ENCODE peak calls at places on chromosomes 7 and 10, in five cellular contexts. One of them, this sample, is unnamed. For H3K79me2 and H3K4me1, the result is how much of the 10 kb centered on the place peaks cover.

GRCh38 chr7:25399000-25399750 is 170.9 kb upstream of the NPVF start:
- DNase-seq in PC-9: no peak
- DNase-seq in GM23248: no peak
- DNase-seq in mesendoderm: no peak
- DNase-seq in hepatocyte: no peak
- DNase-seq in this sample: no peak

GRCh38 chr7:57403601-57404342 is 46.2 kb upstream of the ZNF716 start:
- DNase-seq in PC-9: no peak
- DNase-seq in GM23248: no peak
- DNase-seq in mesendoderm: no peak
- DNase-seq in hepatocyte: no peak
- DNase-seq in this sample: no peak

GRCh38 chr10:110946496-110946895 is 27.1 kb downstream of the SHOC2 start:
- DNase-seq in PC-9: no peak
- DNase-seq in GM23248: no peak
- DNase-seq in mesendoderm: peak
- DNase-seq in hepatocyte: no peak
- DNase-seq in this sample: no peak

GRCh38 chr7:114889646-114890285 is 32.1 kb upstream of the MDFIC start:
- DNase-seq in PC-9: peak
- DNase-seq in GM23248: peak
- DNase-seq in mesendoderm: peak
- DNase-seq in hepatocyte: peak
- DNase-seq in this sample: peak

GRCh38 chr7:110774066-110774465 is 316.9 kb upstream of the LRRN3 start:
- DNase-seq in PC-9: no peak
- DNase-seq in GM23248: no peak
- DNase-seq in mesendoderm: no peak
- DNase-seq in hepatocyte: peak
- DNase-seq in this sample: no peak

GRCh38 chr10:103716206-103717160 is 138.9 kb downstream of the SH3PXD2A start:
- DNase-seq in PC-9: peak
- DNase-seq in GM23248: no peak
- DNase-seq in mesendoderm: peak
- DNase-seq in hepatocyte: no peak
- DNase-seq in this sample: no peak

GRCh38 chr10:6044060-6044459 is 18.1 kb downstream of the IL2RA start:
- DNase-seq in PC-9: no peak
- DNase-seq in GM23248: no peak
- DNase-seq in mesendoderm: no peak
- DNase-seq in hepatocyte: no peak
- DNase-seq in this sample: no peak

GRCh38 chr7:2941201-2941859 is 97.2 kb upstream of the GNA12 start:
- DNase-seq in PC-9: no peak
- DNase-seq in GM23248: no peak
- DNase-seq in mesendoderm: no peak
- DNase-seq in hepatocyte: no peak
- DNase-seq in this sample: no peak

GRCh38 chr7:135980665-135981180 is 3.6 kb upstream of the MTPN start:
- DNase-seq in PC-9: peak
- DNase-seq in GM23248: peak
- DNase-seq in mesendoderm: no peak
- DNase-seq in hepatocyte: no peak
- DNase-seq in this sample: peak

GRCh38 chr7:120973849-120974248 is 14.7 kb upstream of the CPED1 start:
- DNase-seq in PC-9: no peak
- DNase-seq in GM23248: no peak
- DNase-seq in mesendoderm: no peak
- DNase-seq in hepatocyte: no peak
- DNase-seq in this sample: no peak

GRCh38 chr10:91519899-91520514 is 109.9 kb downstream of the HECTD2 start:
- DNase-seq in PC-9: no peak
- DNase-seq in GM23248: no peak
- DNase-seq in mesendoderm: no peak
- DNase-seq in hepatocyte: no peak
- DNase-seq in this sample: no peak

GRCh38 chr10:100847440-100847839 is 65.3 kb upstream of the SLF2 start:
- DNase-seq in PC-9: no peak
- DNase-seq in GM23248: peak
- DNase-seq in mesendoderm: no peak
- DNase-seq in hepatocyte: no peak
- DNase-seq in this sample: no peak

GRCh38 chr10:61244261-61244775 is 208.9 kb downstream of the TMEM26 start:
- DNase-seq in PC-9: no peak
- DNase-seq in GM23248: no peak
- DNase-seq in mesendoderm: no peak
- DNase-seq in hepatocyte: no peak
- DNase-seq in this sample: no peak

GRCh38 chr10:128274938-128275337 is 148.7 kb upstream of the MKI67 start:
- DNase-seq in PC-9: no peak
- DNase-seq in GM23248: peak
- DNase-seq in mesendoderm: no peak
- DNase-seq in hepatocyte: peak
- DNase-seq in this sample: no peak

GRCh38 chr10:29681700-29682444 is 47.1 kb upstream of the SVIL start:
- DNase-seq in PC-9: no peak
- DNase-seq in GM23248: no peak
- DNase-seq in mesendoderm: no peak
- DNase-seq in hepatocyte: no peak
- DNase-seq in this sample: no peak

GRCh38 chr7:156927571-156928405 is 21.7 kb upstream of the NOM1 start:
- DNase-seq in PC-9: no peak
- DNase-seq in GM23248: no peak
- DNase-seq in mesendoderm: no peak
- DNase-seq in hepatocyte: no peak
- DNase-seq in this sample: peak

GRCh38 chr7:16494955-16495719 is 29.6 kb upstream of the SOSTDC1 start:
- DNase-seq in PC-9: no peak
- DNase-seq in GM23248: no peak
- DNase-seq in mesendoderm: no peak
- DNase-seq in hepatocyte: no peak
- DNase-seq in this sample: no peak

GRCh38 chr7:100486753-100487446 is 3.2 kb downstream of the NYAP1 start:
- DNase-seq in PC-9: no peak
- DNase-seq in GM23248: peak
- DNase-seq in mesendoderm: peak
- DNase-seq in hepatocyte: peak
- DNase-seq in this sample: no peak

GRCh38 chr7:157073335-157073734 is 62.9 kb upstream of the MNX1 start:
- DNase-seq in PC-9: no peak
- DNase-seq in GM23248: no peak
- DNase-seq in mesendoderm: no peak
- DNase-seq in hepatocyte: no peak
- DNase-seq in this sample: no peak

GRCh38 chr10:120841522-120842189 is 9.5 kb upstream of the WDR11 start:
- DNase-seq in PC-9: peak
- DNase-seq in GM23248: no peak
- DNase-seq in mesendoderm: no peak
- DNase-seq in hepatocyte: peak
- DNase-seq in this sample: peak

GRCh38 chr10:37563107-37563714 is 294.2 kb downstream of the ZNF248 start:
- DNase-seq in PC-9: no peak
- DNase-seq in GM23248: no peak
- DNase-seq in mesendoderm: no peak
- DNase-seq in hepatocyte: no peak
- DNase-seq in this sample: no peak

GRCh38 chr10:75399461-75400162 is 2.0 kb downstream of the ZNF503 start:
- DNase-seq in PC-9: peak
- DNase-seq in GM23248: peak
- DNase-seq in mesendoderm: peak
- DNase-seq in hepatocyte: peak
- DNase-seq in this sample: peak

GRCh38 chr10:118522791-118523498 is 72.5 kb downstream of the PRLHR start:
- DNase-seq in PC-9: peak
- DNase-seq in GM23248: peak
- DNase-seq in mesendoderm: peak
- DNase-seq in hepatocyte: no peak
- DNase-seq in this sample: no peak

GRCh38 chr10:86197166-86197790 is 169.3 kb downstream of the GRID1 start:
- DNase-seq in PC-9: no peak
- DNase-seq in GM23248: no peak
- DNase-seq in mesendoderm: no peak
- DNase-seq in hepatocyte: no peak
- DNase-seq in this sample: no peak

GRCh38 chr10:89207801-89208551 is 859 bp upstream of the CH25H start:
- DNase-seq in PC-9: peak
- DNase-seq in GM23248: peak
- DNase-seq in mesendoderm: peak
- DNase-seq in hepatocyte: peak
- DNase-seq in this sample: no peak

GRCh38 chr10:102455893-102456471 is 4.6 kb upstream of the C10orf95 start:
- DNase-seq in PC-9: no peak
- DNase-seq in GM23248: peak
- DNase-seq in mesendoderm: peak
- DNase-seq in hepatocyte: peak
- DNase-seq in this sample: no peak

GRCh38 chr10:130843051-130843653 is 468.4 kb downstream of the TCERG1L start:
- DNase-seq in PC-9: no peak
- DNase-seq in GM23248: no peak
- DNase-seq in mesendoderm: no peak
- DNase-seq in hepatocyte: no peak
- DNase-seq in this sample: no peak

GRCh38 chr10:14592566-14592965 is 182.1 kb downstream of the FAM107B start:
- DNase-seq in PC-9: no peak
- DNase-seq in GM23248: no peak
- DNase-seq in mesendoderm: no peak
- DNase-seq in hepatocyte: no peak
- DNase-seq in this sample: no peak

GRCh38 chr7:100604078-100604975 is 2.2 kb downstream of the PCOLCE start:
- DNase-seq in PC-9: peak
- DNase-seq in GM23248: peak
- DNase-seq in mesendoderm: peak
- DNase-seq in hepatocyte: peak
- DNase-seq in this sample: peak

GRCh38 chr10:63466168-63466935 is 575 bp upstream of the JMJD1C start:
- DNase-seq in PC-9: no peak
- DNase-seq in GM23248: peak
- DNase-seq in mesendoderm: peak
- DNase-seq in hepatocyte: peak
- DNase-seq in this sample: peak

GRCh38 chr7:111578754-111579153 is 16.5 kb upstream of the IMMP2L start:
- DNase-seq in PC-9: no peak
- DNase-seq in GM23248: no peak
- DNase-seq in mesendoderm: no peak
- DNase-seq in hepatocyte: no peak
- DNase-seq in this sample: no peak

GRCh38 chr10:17961551-17962422 is 10.1 kb downstream of the SLC39A12 start:
- DNase-seq in PC-9: peak
- DNase-seq in GM23248: peak
- DNase-seq in mesendoderm: no peak
- DNase-seq in hepatocyte: no peak
- DNase-seq in this sample: no peak

GRCh38 chr7:44460325-44460724 is 30.1 kb downstream of the NUDCD3 start:
- DNase-seq in PC-9: no peak
- DNase-seq in GM23248: no peak
- DNase-seq in mesendoderm: no peak
- DNase-seq in hepatocyte: no peak
- DNase-seq in this sample: no peak

GRCh38 chr10:48494073-48494472 is 110.8 kb downstream of the ARHGAP22 start:
- DNase-seq in PC-9: peak
- DNase-seq in GM23248: no peak
- DNase-seq in mesendoderm: peak
- DNase-seq in hepatocyte: no peak
- DNase-seq in this sample: no peak

GRCh38 chr10:79982861-79983260 is 34.0 kb upstream of the SFTPD start:
- DNase-seq in PC-9: no peak
- DNase-seq in GM23248: no peak
- DNase-seq in mesendoderm: no peak
- DNase-seq in hepatocyte: no peak
- DNase-seq in this sample: no peak

DNA sequence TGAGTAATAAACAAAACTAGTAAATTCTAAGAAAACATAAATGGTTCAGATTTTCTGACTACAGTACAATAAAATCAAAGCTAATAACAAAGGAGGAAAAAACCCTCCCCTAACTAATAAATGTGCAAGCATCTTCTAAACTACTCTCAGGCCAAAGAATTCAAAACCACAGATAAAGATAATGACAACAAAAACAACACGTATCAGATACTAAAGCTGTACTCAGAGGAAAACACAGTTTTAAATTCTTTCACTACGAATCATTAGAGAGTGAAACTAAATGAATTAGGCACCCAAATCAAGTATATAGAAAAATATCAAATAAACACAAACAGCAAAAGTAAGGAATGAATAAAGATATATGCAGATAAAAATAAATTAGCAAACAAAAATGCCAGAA is 200.9 kb downstream of the TEX36 start:
- DNase-seq in PC-9: no peak
- DNase-seq in GM23248: no peak
- DNase-seq in mesendoderm: peak
- DNase-seq in hepatocyte: no peak
- DNase-seq in this sample: no peak
- H3K79me2 ChIP-seq in PC-9: under half
- H3K79me2 ChIP-seq in GM23248: under half
- H3K79me2 ChIP-seq in mesendoderm: under half
- H3K79me2 ChIP-seq in hepatocyte: under half
- H3K79me2 ChIP-seq in this sample: under half

GRCh38 chr7:118169146-118169545 is 14.8 kb upstream of the LSM8 start:
- DNase-seq in PC-9: no peak
- DNase-seq in GM23248: peak
- DNase-seq in mesendoderm: no peak
- DNase-seq in hepatocyte: no peak
- DNase-seq in this sample: no peak
- H3K4me1 ChIP-seq in PC-9: under half
- H3K4me1 ChIP-seq in GM23248: under half
- H3K4me1 ChIP-seq in mesendoderm: under half
- H3K4me1 ChIP-seq in hepatocyte: under half
- H3K4me1 ChIP-seq in this sample: under half

GRCh38 chr10:124073642-124074377 is 19.6 kb downstream of the CHST15 start:
- DNase-seq in PC-9: no peak
- DNase-seq in GM23248: no peak
- DNase-seq in mesendoderm: no peak
- DNase-seq in hepatocyte: no peak
- DNase-seq in this sample: no peak

GRCh38 chr10:124071141-124071540 is 22.3 kb downstream of the CHST15 start:
- DNase-seq in PC-9: no peak
- DNase-seq in GM23248: no peak
- DNase-seq in mesendoderm: no peak
- DNase-seq in hepatocyte: no peak
- DNase-seq in this sample: no peak

GRCh38 chr10:124072541-124072940 is 20.9 kb downstream of the CHST15 start:
- DNase-seq in PC-9: no peak
- DNase-seq in GM23248: no peak
- DNase-seq in mesendoderm: no peak
- DNase-seq in hepatocyte: no peak
- DNase-seq in this sample: no peak

GRCh38 chr10:124070666-124071065 is 22.7 kb downstream of the CHST15 start:
- DNase-seq in PC-9: no peak
- DNase-seq in GM23248: no peak
- DNase-seq in mesendoderm: no peak
- DNase-seq in hepatocyte: no peak
- DNase-seq in this sample: no peak

GRCh38 chr10:124072106-124072505 is 21.3 kb downstream of the CHST15 start:
- DNase-seq in PC-9: no peak
- DNase-seq in GM23248: no peak
- DNase-seq in mesendoderm: no peak
- DNase-seq in hepatocyte: no peak
- DNase-seq in this sample: no peak
- H3K79me2 ChIP-seq in PC-9: under half
- H3K79me2 ChIP-seq in GM23248: under half
- H3K79me2 ChIP-seq in mesendoderm: under half
- H3K79me2 ChIP-seq in hepatocyte: under half
- H3K79me2 ChIP-seq in this sample: under half

GRCh38 chr10:124730790-124731189 is 13.4 kb downstream of the FAM53B start:
- DNase-seq in PC-9: no peak
- DNase-seq in GM23248: no peak
- DNase-seq in mesendoderm: no peak
- DNase-seq in hepatocyte: no peak
- DNase-seq in this sample: no peak
- H3K4me1 ChIP-seq in PC-9: under half
- H3K4me1 ChIP-seq in GM23248: under half
- H3K4me1 ChIP-seq in mesendoderm: under half
- H3K4me1 ChIP-seq in hepatocyte: under half
- H3K4me1 ChIP-seq in this sample: under half

This sample was measured in endothelial cell of umbilical vein.